ENCODE peak calls at places on chromosome 18, in seven cellular contexts. G is ELF-1; U is tibial nerve; V is D341Med; R is AG10803; Q is chondrocyte; Z is stimulated activated CD4-positive, alpha-beta T cell treated with anti-CD3 and anti-CD28 coated beads, Interleukin-2, amount 100 ng/mL, for 48 hours. P is an unnamed sample.

GRCh38 chr18:46261799-46262198 is 157.6 kb downstream of the HAUS1 start:
- DNase-seq in V (no peak), R (no peak), G (peak; percentile 29), Q (no peak), U (no peak), Z (no peak), P (no peak)

GRCh38 chr18:48838921-48839818 is 111.6 kb downstream of the SMAD7 start:
- DNase-seq in R (peak; percentile 82), V (no peak), U (no peak), Z (no peak), Q (peak; percentile 88), G (no peak), P (peak; percentile 68)

GRCh38 chr18:50194623-50195532 is at the start of gene MYO5B:
- DNase-seq in Z (peak; percentile 60), U (no peak), G (peak; percentile 45), R (no peak), Q (no peak), V (peak; percentile 88), P (no peak)

GRCh38 chr18:12742453-12742852 is 39.6 kb downstream of the PSMG2 start:
- DNase-seq in V (no peak), G (no peak), Z (no peak), R (peak; percentile 63), U (no peak), Q (no peak), P (no peak)

GRCh38 chr18:75810481-75810880 is 383.0 kb upstream of the SMIM21 start:
- DNase-seq in G (no peak), U (no peak), Z (no peak), V (no peak), R (peak; percentile 20), Q (no peak), P (no peak)

GRCh38 chr18:57965246-57965645 is 78.8 kb upstream of the NEDD4L start:
- DNase-seq in V (no peak), R (no peak), G (no peak), Q (no peak), U (no peak), Z (no peak), P (no peak)

GRCh38 chr18:77165489-77166415 is 33.2 kb upstream of the MBP start:
- DNase-seq in V (no peak), R (peak; percentile 80), G (no peak), U (peak; percentile 75), Q (no peak), Z (no peak), P (no peak)

GRCh38 chr18:43571078-43571689 is 293.9 kb upstream of the SYT4 start:
- DNase-seq in U (peak; percentile 66), R (peak; percentile 50), V (peak; percentile 65), Q (no peak), G (peak; percentile 11), Z (no peak), P (no peak)

GRCh38 chr18:68714356-68714706 is 577 bp downstream of the TMX3 start:
- DNase-seq in G (peak; percentile 47), Q (no peak), Z (no peak), U (peak; percentile 21), V (peak; percentile 63), R (no peak), P (no peak)

GRCh38 chr18:23721711-23722479 is 32.6 kb downstream of the LAMA3 start:
- DNase-seq in Q (no peak), U (no peak), Z (no peak), R (peak; percentile 7), G (peak; percentile 30), V (peak; percentile 58), P (no peak)

GRCh38 chr18:72995558-72995957 is 127.8 kb upstream of the NETO1 start:
- DNase-seq in Z (no peak), G (no peak), U (no peak), R (no peak), Q (no peak), V (no peak), P (no peak)

GRCh38 chr18:29002747-29003146 is 825.8 kb upstream of the CDH2 start:
- DNase-seq in V (no peak), R (no peak), U (no peak), G (no peak), Z (no peak), Q (no peak), P (no peak)

GRCh38 chr18:22286576-22286975 is 117.2 kb downstream of the GATA6 start:
- DNase-seq in G (no peak), Z (no peak), Q (no peak), V (no peak), R (no peak), U (no peak), P (no peak)

GRCh38 chr18:79203017-79203605 is 133.9 kb downstream of the ATP9B start:
- DNase-seq in U (no peak), Q (no peak), G (no peak), Z (peak; percentile 14), R (no peak), V (no peak), P (peak; percentile 1)

GRCh38 chr18:21979759-21980158 is 189.6 kb upstream of the GATA6 start:
- DNase-seq in Z (no peak), Q (no peak), G (no peak), V (no peak), R (no peak), U (no peak), P (no peak)